ENCODE peak calls at places on chromosomes 16 and 17, in five cellular contexts. T, S, Y, D and E are unnamed samples.

GRCh38 chr16:31181102-31181830 is 1.3 kb downstream of the FUS start:
- DNase-seq in T (peak), S (no peak), Y (no peak), D (peak), E (no peak)

GRCh38 chr17:21524211-21524591 is 148.0 kb downstream of the KCNJ12 start:
- DNase-seq in T (no peak), S (peak), Y (no peak), D (no peak), E (no peak)

GRCh38 chr17:36856169-36856568 is 81.1 kb upstream of the LHX1 start:
- DNase-seq in T (no peak), S (no peak), Y (no peak), D (no peak), E (no peak)

GRCh38 chr17:28030386-28030785 is 12.1 kb upstream of the NLK start:
- DNase-seq in T (no peak), S (no peak), Y (no peak), D (no peak), E (no peak)

GRCh38 chr16:67155305-67156145 is 4.2 kb downstream of the TRADD start:
- DNase-seq in T (peak), S (peak), Y (peak), D (peak), E (peak)

GRCh38 chr16:14564323-14564722 is 65.7 kb downstream of the PARN start:
- DNase-seq in T (no peak), S (no peak), Y (no peak), D (peak), E (no peak)

GRCh38 chr17:16447676-16448075 is 32.3 kb downstream of the TRPV2 start:
- DNase-seq in T (no peak), S (no peak), Y (no peak), D (no peak), E (no peak)

GRCh38 chr17:50545306-50545705 is 1.7 kb upstream of the SPATA20 start:
- DNase-seq in T (no peak), S (no peak), Y (no peak), D (no peak), E (no peak)

GRCh38 chr17:57243171-57243622 is 13.1 kb upstream of the MSI2 start:
- DNase-seq in T (peak), S (peak), Y (peak), D (peak), E (peak)

GRCh38 chr17:45693792-45694191 is 90.3 kb upstream of the CRHR1 start:
- DNase-seq in T (no peak), S (no peak), Y (no peak), D (no peak), E (no peak)

GRCh38 chr17:82884341-82884871 is 44.6 kb upstream of the ZNF750 start:
- DNase-seq in T (no peak), S (no peak), Y (no peak), D (no peak), E (no peak)
- H3K27ac ChIP-seq in T (no peak), S (no peak), Y (peak), D (no peak), E (no peak)

DNA sequence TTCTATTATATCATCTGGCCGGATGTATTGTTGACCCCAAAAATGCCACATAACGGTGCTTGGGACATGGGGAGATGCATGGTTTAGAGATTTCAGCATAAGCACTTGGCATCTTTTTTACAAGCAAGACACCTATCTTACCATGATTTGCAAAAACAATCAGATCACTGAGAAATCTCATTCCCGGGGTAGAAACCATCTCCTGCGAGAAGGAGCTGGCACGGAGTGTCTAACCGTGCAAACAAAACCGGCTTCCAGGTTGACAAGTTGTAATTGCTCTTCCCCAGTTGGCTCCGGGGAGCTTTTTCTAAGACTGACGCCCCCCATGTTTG is 1.0 kb downstream of the SLC16A6 start:
- DNase-seq in T (peak), S (no peak), Y (no peak), D (no peak), E (no peak)
- H3K27ac ChIP-seq in T (no peak), S (no peak), Y (peak), D (no peak), E (no peak)

GRCh38 chr16:1050921-1051320 is 21.6 kb upstream of the SSTR5 start:
- DNase-seq in T (no peak), S (no peak), Y (no peak), D (no peak), E (no peak)

GRCh38 chr16:1053700-1054368 is 18.7 kb upstream of the SSTR5 start:
- DNase-seq in T (no peak), S (no peak), Y (no peak), D (no peak), E (no peak)

GRCh38 chr16:1051446-1051845 is 21.1 kb upstream of the SSTR5 start:
- DNase-seq in T (no peak), S (no peak), Y (no peak), D (no peak), E (no peak)

GRCh38 chr16:1054660-1055556 is 17.6 kb upstream of the SSTR5 start:
- DNase-seq in T (peak), S (peak), Y (peak), D (peak), E (no peak)

GRCh38 chr16:1052791-1053521 is 19.6 kb upstream of the SSTR5 start:
- DNase-seq in T (no peak), S (no peak), Y (no peak), D (no peak), E (no peak)
- H3K27ac ChIP-seq in T (no peak), S (no peak), Y (no peak), D (no peak), E (peak)

DNA sequence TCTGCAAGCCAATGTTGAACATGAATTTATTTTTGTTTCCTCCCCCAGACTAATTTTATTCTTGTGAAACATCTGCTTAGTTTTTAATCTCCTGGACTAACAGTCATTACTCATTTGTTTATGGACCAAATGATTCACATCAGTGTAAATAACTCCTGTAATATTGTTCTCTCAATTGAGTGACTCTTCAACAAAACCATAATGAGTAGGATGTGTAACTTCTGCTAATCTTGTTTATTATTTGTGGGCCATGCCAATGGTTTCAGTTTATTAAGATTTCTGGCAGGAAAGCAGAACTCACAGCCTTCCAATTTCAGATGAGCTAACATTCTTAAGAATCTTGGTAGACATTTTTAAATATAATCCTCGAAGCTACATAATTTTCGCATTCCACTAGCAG is 1216.3 kb upstream of the GOT2 start:
- DNase-seq in T (no peak), S (no peak), Y (no peak), D (no peak), E (no peak)
- H3K27ac ChIP-seq in T (no peak), S (no peak), Y (no peak), D (no peak), E (no peak)

GRCh38 chr17:38892620-38893019 is 22.8 kb downstream of the LASP1 start:
- DNase-seq in T (no peak), S (no peak), Y (no peak), D (no peak), E (no peak)
- H3K27ac ChIP-seq in T (no peak), S (no peak), Y (peak), D (no peak), E (no peak)